ENCODE peak calls at places on chromosomes 5 and 9, in seven cellular contexts. J, C, S, U, Y, A and O are unnamed samples.

GRCh38 chr9:110186254-110186653 is 21.7 kb downstream of the C9orf152 start:
- DNase-seq in C (no peak), S (no peak), U (no peak), J (no peak), A (no peak), Y (no peak), O (no peak)

GRCh38 chr9:127149463-127150390 is 27.3 kb upstream of the ANGPTL2 start:
- DNase-seq in C (no peak), A (no peak), S (no peak), J (no peak), Y (no peak), U (no peak), O (no peak)

GRCh38 chr5:528625-529511 is 4.6 kb upstream of the SLC9A3 start:
- DNase-seq in S (no peak), Y (no peak), A (no peak), U (no peak), C (no peak), J (no peak), O (no peak)

GRCh38 chr5:109936996-109937395 is 247.3 kb downstream of the MAN2A1 start:
- DNase-seq in S (no peak), A (no peak), U (no peak), C (no peak), J (no peak), Y (no peak), O (no peak)

GRCh38 chr9:89773170-89773569 is 168.4 kb downstream of the GADD45G start:
- DNase-seq in A (no peak), U (no peak), J (no peak), S (no peak), Y (no peak), C (no peak), O (no peak)

GRCh38 chr5:98796197-98796972 is 22.9 kb downstream of the RGMB start:
- DNase-seq in J (peak), C (no peak), Y (peak), S (peak), A (peak), U (no peak), O (no peak)

GRCh38 chr9:4174781-4175180 is 125.1 kb downstream of the GLIS3 start:
- DNase-seq in J (no peak), S (no peak), Y (no peak), U (no peak), A (no peak), C (no peak), O (no peak)

GRCh38 chr5:76133967-76134366 is 50.8 kb downstream of the SV2C start:
- DNase-seq in Y (no peak), S (no peak), U (no peak), A (no peak), J (no peak), C (no peak), O (no peak)

GRCh38 chr5:150053231-150053626 is 33.1 kb downstream of the CSF1R start:
- DNase-seq in A (peak), C (no peak), S (no peak), Y (peak), U (no peak), J (peak), O (peak)

GRCh38 chr5:39106332-39106731 is 32.1 kb upstream of the RICTOR start:
- DNase-seq in C (no peak), U (no peak), Y (peak), A (peak), S (no peak), J (peak), O (no peak)

GRCh38 chr5:72244862-72245371 is 75.1 kb downstream of the MRPS27 start:
- DNase-seq in C (no peak), A (peak), J (peak), U (no peak), Y (peak), S (peak), O (no peak)

GRCh38 chr9:126148994-126149393 is 177.6 kb upstream of the MVB12B start:
- DNase-seq in Y (no peak), J (no peak), A (no peak), U (no peak), C (peak), S (no peak), O (no peak)

GRCh38 chr5:73151733-73152410 is 21.1 kb upstream of the TMEM174 start:
- DNase-seq in J (no peak), A (peak), C (no peak), S (no peak), Y (no peak), U (no peak), O (no peak)

GRCh38 chr5:78547731-78548189 is 100.8 kb downstream of the LHFPL2 start:
- DNase-seq in C (no peak), A (peak), J (peak), Y (peak), U (no peak), S (peak), O (peak)

GRCh38 chr5:56339732-56340131 is 106.6 kb upstream of the ANKRD55 start:
- DNase-seq in S (no peak), U (no peak), J (no peak), C (no peak), A (no peak), Y (no peak), O (no peak)

GRCh38 chr9:123864291-123864690 is 65.6 kb downstream of the DENND1A start:
- DNase-seq in S (no peak), Y (no peak), C (no peak), A (no peak), J (no peak), U (no peak), O (no peak)

GRCh38 chr9:114791736-114792135 is 14.1 kb downstream of the TNFSF15 start:
- DNase-seq in U (no peak), J (no peak), C (no peak), Y (no peak), A (no peak), S (no peak), O (no peak)

GRCh38 chr9:20358201-20358600 is 264.1 kb downstream of the MLLT3 start:
- DNase-seq in U (no peak), J (peak), S (no peak), Y (no peak), C (no peak), A (peak), O (no peak)

GRCh38 chr5:158288258-158288657 is 429.3 kb upstream of the CLINT1 start:
- DNase-seq in J (no peak), U (no peak), Y (no peak), C (no peak), A (peak), S (no peak), O (no peak)

GRCh38 chr9:87570000-87570834 is 72.5 kb downstream of the DAPK1 start:
- DNase-seq in J (no peak), U (no peak), C (no peak), Y (no peak), S (no peak), A (no peak), O (no peak)

GRCh38 chr9:93620041-93620506 is 43.7 kb downstream of the PHF2 start:
- DNase-seq in U (no peak), S (no peak), A (no peak), C (no peak), J (no peak), Y (no peak), O (no peak)

GRCh38 chr9:129343697-129344375 is 165.8 kb upstream of the IER5L start:
- DNase-seq in U (no peak), S (peak), A (peak), J (peak), Y (no peak), C (peak), O (no peak)

GRCh38 chr9:112273826-112274225 is 59.6 kb downstream of the PTBP3 start:
- DNase-seq in U (no peak), A (no peak), Y (no peak), C (no peak), J (no peak), S (no peak), O (no peak)

GRCh38 chr9:84615574-84615973 is 54.0 kb upstream of the NTRK2 start:
- DNase-seq in U (no peak), A (no peak), S (no peak), Y (no peak), J (no peak), C (no peak), O (no peak)

GRCh38 chr5:74684900-74685851 is at the start of gene HEXB:
- DNase-seq in Y (peak), S (peak), A (peak), J (peak), U (no peak), C (peak), O (no peak)

GRCh38 chr9:95047452-95048224 is 269.9 kb downstream of the FANCC start:
- DNase-seq in U (no peak), S (no peak), A (no peak), J (no peak), Y (peak), C (no peak), O (no peak)

GRCh38 chr9:95048225-95049087 is 269.1 kb downstream of the FANCC start:
- DNase-seq in J (peak), Y (peak), A (peak), S (peak), C (peak), U (no peak), O (no peak)

GRCh38 chr9:95043826-95044225 is 273.7 kb downstream of the FANCC start:
- DNase-seq in U (no peak), J (no peak), Y (no peak), A (peak), S (no peak), C (no peak), O (no peak)

GRCh38 chr9:95044731-95045508 is 272.6 kb downstream of the FANCC start:
- DNase-seq in C (peak), S (no peak), U (no peak), J (no peak), A (no peak), Y (no peak), O (no peak)

GRCh38 chr9:95045751-95046150 is 271.8 kb downstream of the FANCC start:
- DNase-seq in C (peak), J (no peak), U (no peak), Y (no peak), S (no peak), A (no peak), O (no peak)
- H3K4me3 ChIP-seq in C (peak), J (no peak), U (no peak), Y (no peak), S (no peak), A (no peak), O (no peak)

GRCh38 chr5:1819458-1819857 is 18.3 kb downstream of the NDUFS6 start:
- DNase-seq in U (no peak), S (no peak), A (no peak), C (no peak), J (no peak), Y (no peak), O (no peak)
- H3K4me3 ChIP-seq in U (no peak), S (no peak), A (no peak), C (no peak), J (no peak), Y (no peak), O (no peak)

GRCh38 chr9:136152543-136152866 is 33.8 kb upstream of the TMEM250 start:
- DNase-seq in A (no peak), C (no peak), U (no peak), Y (no peak), S (no peak), J (no peak), O (no peak)

GRCh38 chr9:136151848-136152542 is 33.3 kb upstream of the TMEM250 start:
- DNase-seq in C (no peak), A (no peak), U (no peak), J (no peak), Y (no peak), S (no peak), O (no peak)

GRCh38 chr9:136152931-136153330 is 34.3 kb upstream of the TMEM250 start:
- DNase-seq in S (no peak), C (no peak), J (no peak), A (no peak), Y (no peak), U (no peak), O (no peak)

GRCh38 chr9:136149853-136150252 is 31.2 kb upstream of the TMEM250 start:
- DNase-seq in A (no peak), J (no peak), S (no peak), Y (no peak), C (no peak), U (no peak), O (no peak)

GRCh38 chr9:136151214-136151804 is 32.6 kb upstream of the TMEM250 start:
- DNase-seq in S (no peak), Y (no peak), C (no peak), U (no peak), A (no peak), J (no peak), O (no peak)
- H3K4me3 ChIP-seq in S (no peak), Y (no peak), C (no peak), U (no peak), A (no peak), J (no peak), O (no peak)

GRCh38 chr5:132673939-132674630 is at the start of gene IL4:
- DNase-seq in Y (no peak), C (no peak), U (no peak), A (no peak), J (no peak), S (no peak), O (no peak)
- H3K4me3 ChIP-seq in Y (no peak), C (no peak), U (no peak), A (peak), J (peak), S (no peak), O (no peak)

DNA sequence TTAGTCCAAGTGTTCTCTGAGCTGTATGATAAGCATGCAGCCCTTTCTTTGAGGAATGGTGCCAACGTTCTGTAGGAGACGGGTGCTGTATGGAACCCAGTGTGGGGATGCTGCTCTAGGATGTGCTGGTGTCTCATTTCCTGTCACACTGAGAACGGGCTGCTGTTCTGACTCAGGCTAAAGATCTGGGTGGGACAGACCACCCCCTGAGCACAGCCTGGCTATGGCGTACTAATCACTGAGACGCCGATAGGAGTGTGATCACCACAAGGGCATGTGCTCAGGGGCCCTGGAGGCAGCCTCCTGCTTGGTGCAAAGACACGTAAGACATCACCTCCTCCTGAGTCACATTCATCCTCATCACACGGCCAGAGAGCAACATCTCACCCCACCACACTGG is 240.3 kb downstream of the IRX2 start:
- DNase-seq in U (no peak), C (no peak), Y (no peak), A (no peak), S (no peak), J (no peak), O (no peak)
- H3K4me3 ChIP-seq in U (no peak), C (no peak), Y (no peak), A (no peak), S (no peak), J (no peak), O (no peak)

GRCh38 chr5:5521478-5521877 is 99.0 kb downstream of the ICE1 start:
- DNase-seq in U (no peak), Y (no peak), S (no peak), A (no peak), C (no peak), J (no peak), O (no peak)

GRCh38 chr5:5522336-5522735 is 99.9 kb downstream of the ICE1 start:
- DNase-seq in C (no peak), A (no peak), Y (no peak), J (no peak), U (no peak), S (no peak), O (no peak)

GRCh38 chr5:5524327-5524726 is 101.8 kb downstream of the ICE1 start:
- DNase-seq in C (no peak), Y (no peak), S (no peak), J (no peak), U (no peak), A (no peak), O (no peak)

GRCh38 chr5:5521029-5521428 is 98.6 kb downstream of the ICE1 start:
- DNase-seq in C (no peak), J (no peak), S (no peak), A (no peak), Y (no peak), U (no peak), O (no peak)

DNA sequence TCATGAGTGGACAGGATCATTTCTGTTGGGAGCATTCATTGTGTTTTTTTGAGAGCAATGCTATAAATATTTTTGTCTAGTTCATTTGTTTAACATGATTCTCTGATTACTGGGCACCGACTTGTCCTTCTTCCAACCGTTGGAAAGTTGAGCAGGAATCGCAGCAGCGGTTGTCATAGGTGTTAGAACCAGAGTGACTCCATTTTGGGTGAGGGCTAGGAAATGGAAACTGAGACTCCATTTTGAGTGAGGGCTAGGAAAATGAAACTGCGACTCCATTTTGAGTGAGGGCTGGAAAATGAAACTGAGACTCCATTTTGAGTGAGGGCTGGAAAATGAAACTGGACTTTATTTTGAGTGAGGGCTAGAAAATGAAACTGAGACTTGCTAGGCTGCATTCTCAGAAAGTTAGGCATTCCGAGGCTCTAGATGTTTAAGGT is 100.6 kb downstream of the ICE1 start:
- DNase-seq in J (peak), A (peak), C (no peak), U (no peak), Y (peak), S (no peak), O (no peak)
- H3K4me3 ChIP-seq in J (no peak), A (no peak), C (no peak), U (no peak), Y (no peak), S (no peak), O (no peak)

GRCh38 chr9:97852001-97852398 is 1.0 kb upstream of the FOXE1 start:
- DNase-seq in J (no peak), S (no peak), Y (no peak), C (no peak), A (no peak), U (no peak), O (no peak)
- H3K4me3 ChIP-seq in J (no peak), S (no peak), Y (no peak), C (no peak), A (no peak), U (no peak), O (no peak)

GRCh38 chr9:133799716-133800115 is 61.6 kb upstream of the SARDH start:
- DNase-seq in C (no peak), Y (no peak), S (no peak), A (no peak), J (no peak), U (no peak), O (no peak)
- H3K4me3 ChIP-seq in C (no peak), Y (no peak), S (no peak), A (no peak), J (no peak), U (no peak), O (no peak)